ENCODE peak calls at places on chromosomes 13 and 19, in seven cellular contexts. A is adrenal gland, Q is heart left ventricle, U is lower leg skin, S is ovary, C is erythroblast, X is transverse colon. G is an unnamed sample.
A peak's percentile ranks its signal among the peaks of the same experiment; 100 is the strongest.

GRCh38 chr19:46885411-46885810 is 24.6 kb downstream of the ARHGAP35 start:
- DNase-seq in A (no peak), X (no peak), S (no peak), U (no peak), Q (no peak), C (no peak), G (no peak)

GRCh38 chr13:97724450-97724849 is 229.0 kb upstream of the IPO5 start:
- DNase-seq in Q (no peak), C (no peak), A (no peak), S (no peak), X (no peak), U (no peak), G (no peak)

GRCh38 chr19:17020823-17021222 is 5.8 kb downstream of the CPAMD8 start:
- DNase-seq in Q (no peak), C (peak; percentile 17), U (no peak), S (no peak), A (no peak), X (no peak), G (no peak)

GRCh38 chr13:37899753-37900152 is 30.2 kb upstream of the TRPC4 start:
- DNase-seq in C (no peak), S (no peak), Q (no peak), X (no peak), U (no peak), A (no peak), G (no peak)

GRCh38 chr19:49929611-49930482 is 543 bp upstream of the NUP62 start:
- DNase-seq in C (peak; percentile 97), U (peak; percentile 89), Q (peak; percentile 94), A (peak; percentile 96), X (peak; percentile 95), S (peak; percentile 96), G (peak; percentile 88)

GRCh38 chr19:11091343-11092153 is 2.3 kb downstream of the LDLR start:
- DNase-seq in A (peak; percentile 46), X (peak; percentile 79), Q (peak; percentile 57), U (peak; percentile 81), S (peak; percentile 58), C (peak; percentile 76), G (peak; percentile 49)

GRCh38 chr19:49324801-49325491 is at the start of gene SLC6A16:
- DNase-seq in U (no peak), Q (no peak), A (peak; percentile 10), S (no peak), C (no peak), X (no peak), G (no peak)

GRCh38 chr13:95588721-95589120 is 36.2 kb downstream of the CLDN10 start:
- DNase-seq in X (no peak), A (no peak), U (no peak), C (no peak), S (no peak), Q (no peak), G (no peak)

GRCh38 chr19:5585461-5586299 is 17.9 kb upstream of the TINCR start:
- DNase-seq in X (no peak), U (peak; percentile 31), A (no peak), S (no peak), Q (no peak), C (peak; percentile 80), G (no peak)

GRCh38 chr13:36666482-36667264 is 7.1 kb upstream of the SERTM1 start:
- DNase-seq in S (no peak), C (no peak), X (no peak), Q (no peak), U (no peak), A (no peak), G (no peak)

GRCh38 chr19:10416083-10416379 is 4.3 kb upstream of the PDE4A start:
- DNase-seq in U (no peak), C (no peak), Q (no peak), A (no peak), S (no peak), X (no peak), G (no peak)

GRCh38 chr13:44109986-44110640 is 230.4 kb downstream of the LACC1 start:
- DNase-seq in A (no peak), X (peak; percentile 27), C (no peak), Q (no peak), S (no peak), U (no peak), G (no peak)

GRCh38 chr13:97235549-97236206 is 13.5 kb downstream of the MBNL2 start:
- DNase-seq in A (no peak), C (no peak), Q (peak; percentile 62), X (peak; percentile 71), S (no peak), U (no peak), G (no peak)

GRCh38 chr13:98632971-98633370 is 56.1 kb upstream of the STK24 start:
- DNase-seq in C (no peak), U (no peak), A (no peak), X (no peak), S (no peak), Q (no peak), G (no peak)

GRCh38 chr13:100473087-100473486 is 115.5 kb downstream of the GGACT start:
- DNase-seq in X (no peak), S (no peak), A (no peak), C (no peak), Q (no peak), U (no peak), G (no peak)

DNA sequence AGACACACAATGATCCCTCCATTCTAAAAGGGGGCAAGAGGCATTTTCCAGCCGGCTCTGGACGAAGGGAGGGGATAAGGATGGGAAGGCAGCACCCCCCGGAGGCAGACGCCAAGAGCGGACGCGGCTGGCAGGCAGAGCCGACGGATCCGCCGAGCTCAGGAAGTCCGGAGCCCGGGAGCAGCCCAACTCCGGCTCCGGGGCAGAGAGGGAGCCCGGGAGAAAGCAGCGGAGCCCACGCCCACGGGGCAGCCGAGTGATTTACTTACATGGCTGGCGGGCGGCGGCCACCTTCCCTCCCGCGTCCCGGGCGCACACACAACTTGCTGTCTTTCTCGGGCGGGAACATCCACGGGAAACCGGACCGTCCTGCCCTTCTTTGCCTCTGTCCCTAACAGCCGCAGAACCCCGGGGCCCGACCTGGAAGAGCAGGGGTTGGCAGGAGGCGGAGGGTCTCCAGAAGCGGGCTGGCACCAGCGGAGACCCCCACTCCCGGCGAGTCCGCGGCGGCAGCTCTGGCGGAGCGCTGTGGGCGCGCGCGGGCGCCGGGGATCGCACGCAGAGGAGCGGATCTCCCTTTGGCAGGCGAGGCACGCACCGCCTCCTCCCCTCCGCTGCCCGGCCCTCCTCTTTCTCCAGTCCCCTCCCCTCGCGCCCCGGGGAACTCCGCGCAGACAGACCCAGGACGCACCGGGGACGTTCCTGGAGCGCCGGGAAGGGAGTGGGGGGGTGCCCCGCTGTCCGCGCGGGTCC is at the start of gene LHFPL6:
- DNase-seq in U (peak; percentile 73), C (peak; percentile 55), Q (peak; percentile 91), S (peak; percentile 74), A (peak; percentile 81), X (peak; percentile 75), G (peak; percentile 69)
- TF ChIP-seq POLR2A in U (no peak), C (no peak), Q (peak; percentile 89), S (peak; percentile 60), A (no peak), X (peak; percentile 41), G (peak; percentile 77)

DNA sequence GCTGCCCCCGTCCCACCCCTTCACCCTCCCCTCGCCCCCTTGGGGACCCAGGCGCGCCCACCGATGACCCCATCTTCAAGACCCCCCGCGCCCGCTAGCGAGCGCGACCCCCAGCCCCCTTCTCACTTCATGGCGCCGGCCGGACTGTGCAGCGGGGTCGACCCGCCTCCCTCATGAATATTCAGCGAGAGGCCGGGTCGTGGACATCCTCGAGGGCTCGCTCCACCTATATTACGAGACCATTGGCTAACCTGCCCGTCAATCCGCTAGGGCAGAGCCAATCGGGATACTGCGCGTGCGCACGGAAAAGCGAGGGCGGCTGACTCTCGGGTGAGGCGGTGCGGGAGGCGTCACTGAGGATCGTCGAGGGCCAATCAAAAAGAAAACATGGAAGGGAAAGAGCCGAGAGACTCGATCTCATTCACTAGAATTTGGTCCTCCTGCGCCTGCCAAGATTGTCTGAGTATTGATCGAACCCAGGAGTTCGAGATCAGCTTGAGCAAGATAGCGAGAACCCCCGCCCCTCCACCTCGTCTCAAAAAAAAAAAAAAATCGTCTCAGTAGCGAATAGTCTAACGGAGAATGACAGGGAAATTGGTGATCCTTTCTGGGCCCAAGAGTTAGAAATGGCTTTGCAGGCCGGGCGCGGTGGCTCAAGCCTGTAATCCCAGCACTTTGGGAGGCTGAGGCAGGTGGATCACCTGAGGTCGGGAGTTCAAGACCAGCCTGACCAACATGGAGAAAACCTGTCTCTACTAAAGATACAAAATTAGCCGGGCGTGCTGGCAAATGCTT is at the start of gene ERCC2:
- DNase-seq in C (peak; percentile 99), Q (peak; percentile 99), A (peak; percentile 100), S (peak; percentile 99), U (peak; percentile 99), X (peak; percentile 99), G (peak; percentile 96)
- TF ChIP-seq POLR2A in C (peak; percentile 70), Q (peak; percentile 41), A (no peak), S (no peak), U (no peak), X (peak; percentile 13), G (peak; percentile 20)

GRCh38 chr19:13154911-13155471 is 4.8 kb downstream of the IER2 start:
- DNase-seq in A (peak; percentile 78), Q (peak; percentile 55), S (peak; percentile 75), X (peak; percentile 92), C (peak; percentile 81), U (peak; percentile 80), G (peak; percentile 35)

GRCh38 chr19:13153627-13154240 is 3.5 kb downstream of the IER2 start:
- DNase-seq in Q (no peak), U (no peak), A (peak; percentile 48), C (peak; percentile 88), X (peak; percentile 47), S (peak; percentile 36), G (no peak)

GRCh38 chr19:13156968-13157882 is 7.0 kb downstream of the IER2 start:
- DNase-seq in A (no peak), Q (no peak), X (peak; percentile 35), C (no peak), U (no peak), S (no peak), G (no peak)

GRCh38 chr19:13154241-13154778 is 4.1 kb downstream of the IER2 start:
- DNase-seq in U (peak; percentile 94), X (peak; percentile 93), S (peak; percentile 95), A (peak; percentile 91), Q (peak; percentile 91), C (peak; percentile 91), G (no peak)

DNA sequence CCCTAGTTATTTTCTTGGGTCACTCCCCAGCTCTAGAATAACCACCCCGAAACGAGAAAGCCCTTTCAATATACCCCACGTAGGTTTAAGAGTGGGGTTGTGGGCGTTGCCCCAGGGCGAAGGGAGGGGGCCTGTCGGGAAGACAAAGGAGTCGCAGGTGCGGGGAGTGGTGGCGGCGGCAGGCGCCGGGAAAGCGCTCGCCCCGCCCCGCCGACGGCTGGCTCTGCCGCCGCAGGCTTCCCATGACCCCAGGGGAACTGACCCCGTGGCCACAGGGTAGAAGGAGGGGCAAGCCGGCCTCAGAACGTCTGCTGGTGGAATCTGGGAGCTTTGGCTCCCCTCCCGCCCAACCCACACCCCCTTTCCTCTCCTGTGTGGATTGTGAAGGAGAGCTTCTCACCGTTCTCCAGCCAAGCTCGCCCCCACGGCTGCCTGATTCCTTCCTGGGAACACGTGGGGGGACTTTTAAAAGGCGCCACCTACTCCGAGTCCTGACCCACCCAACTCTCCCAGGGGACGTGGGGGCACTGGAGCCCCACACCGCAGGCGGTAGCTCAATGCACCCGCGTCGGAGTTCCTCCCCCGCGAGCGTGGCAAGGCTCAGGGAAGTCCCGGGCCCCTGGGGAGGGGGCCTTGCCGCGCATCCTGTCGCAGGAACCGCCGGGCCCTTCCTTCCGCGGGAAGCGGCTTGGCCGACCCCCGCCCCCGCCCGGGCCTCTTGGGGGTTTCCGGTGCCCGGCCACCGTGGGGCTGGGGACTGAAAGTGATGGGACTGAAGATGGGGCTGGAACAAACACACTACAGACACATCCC is 5.5 kb downstream of the IER2 start:
- DNase-seq in X (peak; percentile 88), A (peak; percentile 79), U (peak; percentile 66), C (peak; percentile 62), Q (peak; percentile 90), S (peak; percentile 85), G (peak; percentile 57)
- TF ChIP-seq POLR2A in X (peak; percentile 16), A (no peak), U (no peak), C (no peak), Q (peak; percentile 11), S (no peak), G (peak; percentile 23)

GRCh38 chr19:4399871-4400768 is at the start of gene SH3GL1:
- DNase-seq in S (peak; percentile 88), X (peak; percentile 95), A (peak; percentile 87), Q (peak; percentile 93), C (peak; percentile 99), U (peak; percentile 91), G (peak; percentile 76)
- TF ChIP-seq POLR2A in S (peak; percentile 69), X (peak; percentile 23), A (peak; percentile 88), Q (peak; percentile 42), C (peak; percentile 67), U (no peak), G (peak; percentile 68)